ENCODE peak calls at places on chromosomes 6 and 20, in six cellular contexts. O, J, V, K, N and B are unnamed samples. For H3K4me1 and H3K36me3, the result is how much of the 10 kb centered on the place peaks cover.

GRCh38 chr20:38043512-38044300 is 10.2 kb downstream of the RPRD1B start:
- DNase-seq in O (no peak), J (no peak), V (no peak), K (no peak), N (no peak), B (no peak)

GRCh38 chr20:16491277-16491912 is 81.9 kb downstream of the KIF16B start:
- DNase-seq in O (no peak), J (no peak), V (no peak), K (no peak), N (no peak), B (no peak)

GRCh38 chr6:84583784-84584183 is 180.6 kb downstream of the TBX18 start:
- DNase-seq in O (no peak), J (no peak), V (no peak), K (no peak), N (no peak), B (no peak)

GRCh38 chr20:6152777-6153176 is 29.9 kb upstream of the FERMT1 start:
- DNase-seq in O (no peak), J (no peak), V (no peak), K (no peak), N (no peak), B (no peak)

GRCh38 chr6:8074213-8074612 is 10.0 kb upstream of the BLOC1S5 start:
- DNase-seq in O (no peak), J (no peak), V (no peak), K (no peak), N (no peak), B (no peak)

GRCh38 chr20:44618318-44618731 is 33.2 kb downstream of the ADA start:
- DNase-seq in O (peak), J (no peak), V (no peak), K (no peak), N (peak), B (peak)

GRCh38 chr6:158039571-158040050 is 57.9 kb downstream of the SYNJ2 start:
- DNase-seq in O (no peak), J (no peak), V (no peak), K (no peak), N (peak), B (no peak)

GRCh38 chr6:139605350-139605749 is 230.9 kb upstream of the CITED2 start:
- DNase-seq in O (no peak), J (no peak), V (no peak), K (no peak), N (no peak), B (no peak)

GRCh38 chr6:125236536-125237327 is 65.0 kb downstream of the HDDC2 start:
- DNase-seq in O (no peak), J (no peak), V (no peak), K (no peak), N (no peak), B (no peak)

GRCh38 chr20:52294106-52294628 is 102.6 kb upstream of the ZFP64 start:
- DNase-seq in O (no peak), J (no peak), V (no peak), K (no peak), N (no peak), B (no peak)

GRCh38 chr6:26388441-26388840 is 5.5 kb downstream of the BTN2A2 start:
- DNase-seq in O (no peak), J (no peak), V (no peak), K (no peak), N (no peak), B (no peak)

GRCh38 chr6:34562861-34563512 is 6.9 kb upstream of the SPDEF start:
- DNase-seq in O (no peak), J (no peak), V (no peak), K (no peak), N (no peak), B (no peak)

GRCh38 chr20:8602389-8603116 is 466.3 kb upstream of the PLCB4 start:
- DNase-seq in O (no peak), J (no peak), V (no peak), K (no peak), N (no peak), B (no peak)

GRCh38 chr20:60453388-60453787 is 495.2 kb downstream of the CDH26 start:
- DNase-seq in O (no peak), J (no peak), V (no peak), K (no peak), N (no peak), B (no peak)
- H3K4me1 ChIP-seq in O (under half), J (under half), V (under half), K (under half), N (under half), B (under half)

GRCh38 chr6:52588087-52588709 is 11.3 kb upstream of the TRAM2 start:
- DNase-seq in O (no peak), J (no peak), V (no peak), K (no peak), N (no peak), B (no peak)
- TF ChIP-seq CTCF in O (no peak), J (no peak), V (no peak), K (no peak), N (no peak), B (no peak)

DNA sequence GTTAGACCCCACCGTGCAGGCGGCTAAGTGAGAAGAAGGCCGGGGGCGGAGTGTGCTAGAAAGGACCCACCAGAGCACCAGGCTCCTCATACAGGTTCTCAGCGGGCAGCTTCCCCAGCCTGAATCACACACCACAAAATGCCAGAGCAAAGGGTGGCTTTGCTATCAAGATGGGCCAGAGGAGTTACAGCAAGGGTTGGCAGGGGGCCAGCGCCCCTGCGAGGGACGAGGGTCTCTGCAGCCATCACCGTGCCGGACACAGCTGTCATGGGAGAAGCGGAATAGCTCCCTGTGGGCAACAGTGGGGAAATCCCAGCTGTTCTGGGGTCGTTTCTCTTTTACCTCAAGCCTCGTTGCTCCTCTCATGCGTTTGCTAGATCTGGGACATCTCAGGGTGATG is 206.3 kb downstream of the SMOC2 start:
- DNase-seq in O (no peak), J (no peak), V (no peak), K (peak), N (no peak), B (no peak)
- H3K36me3 ChIP-seq in O (under half), J (under half), V (under half), K (under half), N (under half), B (under half)

GRCh38 chr20:21981179-21981578 is 275.7 kb downstream of the PAX1 start:
- DNase-seq in O (no peak), J (no peak), V (no peak), K (no peak), N (no peak), B (no peak)
- H3K4me1 ChIP-seq in O (under half), J (under half), V (under half), K (under half), N (under half), B (under half)

GRCh38 chr20:25672659-25673058 is 24.0 kb downstream of the ZNF337 start:
- DNase-seq in O (no peak), J (no peak), V (no peak), K (no peak), N (no peak), B (no peak)

GRCh38 chr20:25675161-25675560 is 21.5 kb downstream of the ZNF337 start:
- DNase-seq in O (no peak), J (no peak), V (no peak), K (no peak), N (no peak), B (no peak)

GRCh38 chr20:25668446-25668845 is 28.2 kb downstream of the ZNF337 start:
- DNase-seq in O (no peak), J (no peak), V (no peak), K (no peak), N (no peak), B (no peak)

DNA sequence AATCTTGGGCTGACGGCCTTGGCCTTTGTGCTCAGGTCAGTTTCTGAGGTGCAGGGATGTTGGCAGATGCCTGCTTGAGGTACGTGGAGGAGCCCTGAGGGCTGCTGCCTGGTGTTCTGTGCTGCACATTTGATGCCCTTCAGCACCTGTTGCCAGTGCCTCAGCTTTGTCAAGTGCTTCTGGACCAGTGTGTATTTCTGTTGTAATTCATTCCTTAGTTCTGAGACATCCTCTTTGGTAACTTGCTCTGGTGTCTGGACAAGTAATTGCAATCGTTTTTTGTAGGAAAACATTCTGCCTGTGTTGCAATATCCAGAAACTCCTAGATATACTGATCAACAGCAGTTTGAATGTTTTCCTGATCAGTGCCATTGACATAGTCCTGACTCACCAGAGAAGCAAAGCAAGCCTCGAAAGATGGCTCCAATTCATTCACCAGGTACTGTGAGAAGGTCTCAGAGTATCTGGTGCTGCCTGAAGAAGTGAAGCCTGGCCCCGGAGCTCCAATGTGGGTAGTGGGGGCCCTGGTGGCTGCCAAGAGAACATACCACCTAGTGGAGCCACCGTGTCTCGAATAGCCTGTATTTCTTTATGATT is 26.7 kb downstream of the ZNF337 start:
- DNase-seq in O (no peak), J (no peak), V (peak), K (peak), N (no peak), B (no peak)
- TF ChIP-seq CTCF in O (no peak), J (no peak), V (peak), K (peak), N (no peak), B (no peak)

GRCh38 chr20:35018578-35019371 is 63.1 kb downstream of the MYH7B start:
- DNase-seq in O (no peak), J (no peak), V (no peak), K (no peak), N (no peak), B (no peak)

GRCh38 chr20:35017099-35017835 is 61.6 kb downstream of the MYH7B start:
- DNase-seq in O (no peak), J (no peak), V (no peak), K (no peak), N (no peak), B (no peak)

GRCh38 chr20:35014537-35014936 is 58.9 kb downstream of the MYH7B start:
- DNase-seq in O (no peak), J (no peak), V (no peak), K (no peak), N (no peak), B (no peak)

GRCh38 chr20:35013421-35014411 is 58.0 kb downstream of the MYH7B start:
- DNase-seq in O (no peak), J (no peak), V (no peak), K (peak), N (no peak), B (no peak)

GRCh38 chr20:35015863-35016193 is 60.2 kb downstream of the MYH7B start:
- DNase-seq in O (no peak), J (no peak), V (no peak), K (no peak), N (no peak), B (no peak)
- H3K36me3 ChIP-seq in O (half or more), J (under half), V (under half), K (half or more), N (under half), B (under half)

DNA sequence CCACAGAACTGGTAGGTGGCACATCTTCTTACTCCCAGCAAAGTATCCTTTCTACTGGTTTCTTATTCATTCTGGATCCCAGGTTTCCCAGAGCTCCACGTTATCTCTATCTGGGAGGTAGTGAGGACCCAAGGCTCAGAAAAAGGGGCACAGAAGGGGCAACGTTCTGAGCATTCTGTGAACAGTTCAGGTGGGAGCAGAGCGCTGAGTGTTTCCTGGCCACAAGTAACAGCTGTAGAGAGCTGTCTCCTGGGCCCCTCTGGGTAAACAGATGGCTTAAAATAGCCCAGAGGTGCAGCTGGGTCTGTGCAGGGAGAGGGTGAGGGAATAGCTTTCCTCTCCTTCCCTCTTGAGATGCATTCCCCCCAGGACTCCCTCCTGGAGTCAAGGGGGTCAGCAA is 2.1 kb downstream of the APOBEC2 start:
- DNase-seq in O (no peak), J (no peak), V (no peak), K (no peak), N (peak), B (no peak)
- H3K4me1 ChIP-seq in O (under half), J (half or more), V (under half), K (under half), N (half or more), B (under half)

DNA sequence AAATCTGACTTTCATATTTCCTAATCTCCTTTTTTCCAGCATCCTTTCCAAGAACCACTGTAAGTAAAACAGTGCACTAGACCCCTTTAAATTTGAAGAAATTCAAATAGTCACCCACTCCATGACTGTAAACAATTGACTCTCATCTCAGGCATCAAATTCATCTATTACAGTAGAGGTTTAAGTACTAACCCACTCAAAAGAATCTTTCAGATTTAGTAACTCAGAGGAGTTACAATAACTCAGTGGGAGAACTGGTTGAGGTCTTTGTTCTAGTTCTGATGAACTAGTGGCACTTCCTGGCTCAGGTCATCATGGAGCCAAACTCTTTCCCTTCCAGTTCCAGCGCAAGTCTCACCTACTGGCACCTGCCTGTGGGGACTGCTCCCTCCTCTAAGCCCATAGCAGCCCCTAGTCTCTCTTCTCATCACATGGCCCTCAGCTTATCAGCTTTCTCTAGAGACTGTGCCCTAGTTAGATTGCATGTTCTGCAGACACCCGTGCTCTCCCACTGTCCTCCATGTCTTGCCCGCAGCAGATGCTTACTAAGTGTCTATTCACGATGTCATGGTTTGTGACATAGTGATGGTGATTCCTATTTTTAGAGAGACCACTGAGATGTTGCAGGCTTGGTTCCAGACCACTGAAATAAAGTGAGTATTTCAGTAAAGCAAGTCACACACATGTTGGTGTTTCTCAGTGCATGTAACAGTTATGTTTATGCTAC is 196.2 kb downstream of the TBC1D7 start:
- DNase-seq in O (no peak), J (no peak), V (no peak), K (no peak), N (no peak), B (no peak)
- TF ChIP-seq CTCF in O (no peak), J (no peak), V (no peak), K (no peak), N (no peak), B (no peak)

GRCh38 chr20:17955302-17955701 is 13.3 kb downstream of the SNX5 start:
- DNase-seq in O (no peak), J (no peak), V (no peak), K (no peak), N (no peak), B (no peak)
- H3K36me3 ChIP-seq in O (under half), J (under half), V (half or more), K (half or more), N (under half), B (under half)